ENCODE peak calls at places on chromosomes 16 and 17, in five cellular contexts. G, J, O, I and M are unnamed samples.

GRCh38 chr16:4868046-4868445 is 20.8 kb downstream of the UBN1 start:
- DNase-seq in O (no peak), J (no peak), I (no peak), G (no peak), M (no peak)

GRCh38 chr17:72677714-72678390 is 414.6 kb downstream of the SLC39A11 start:
- DNase-seq in I (no peak), J (no peak), O (no peak), G (no peak), M (no peak)

GRCh38 chr16:85144026-85144915 is 32.0 kb upstream of the CIBAR2 start:
- DNase-seq in I (no peak), G (no peak), J (no peak), O (no peak), M (no peak)

GRCh38 chr17:45123930-45124796 is 8.2 kb downstream of the PLCD3 start:
- DNase-seq in G (peak; percentile 28), J (no peak), O (peak; percentile 53), I (no peak), M (peak; percentile 51)

GRCh38 chr17:78986048-78986648 is 6.4 kb upstream of the LGALS3BP start:
- DNase-seq in I (no peak), G (peak; percentile 33), O (peak; percentile 61), J (no peak), M (peak; percentile 79)

GRCh38 chr16:1407749-1408148 is 6.8 kb downstream of the UNKL start:
- DNase-seq in G (no peak), O (no peak), J (no peak), I (no peak), M (no peak)

GRCh38 chr16:19888834-19889233 is 4.2 kb upstream of the GPRC5B start:
- DNase-seq in J (no peak), G (no peak), O (no peak), I (no peak), M (no peak)

GRCh38 chr17:47238321-47239010 is 15.2 kb upstream of the ITGB3 start:
- DNase-seq in G (no peak), I (no peak), O (no peak), J (no peak), M (no peak)

GRCh38 chr17:76706817-76707216 is 3.9 kb downstream of the MXRA7 start:
- DNase-seq in J (no peak), G (no peak), O (no peak), I (no peak), M (no peak)

GRCh38 chr16:47258874-47259461 is 115.2 kb upstream of the NETO2 start:
- DNase-seq in G (peak; percentile 51), I (peak; percentile 3), J (no peak), O (peak; percentile 47), M (no peak)

GRCh38 chr17:31443386-31443785 is 51.9 kb downstream of the RAB11FIP4 start:
- DNase-seq in G (no peak), J (no peak), O (no peak), I (no peak), M (no peak)